ENCODE peak calls at places on chromosomes 2 and 18, in seven cellular contexts. Q is breast epithelium, Y is HCT116, N is heart left ventricle, R is right lobe of liver, P is ovary, E is tibial nerve. K is an unnamed sample.

GRCh38 chr18:42719221-42719620 is 396.3 kb downstream of the RIT2 start:
- DNase-seq in Q (no peak), P (no peak), R (no peak), E (no peak), N (no peak), Y (no peak), K (no peak)

GRCh38 chr2:185012643-185013042 is 414.3 kb downstream of the ZNF804A start:
- DNase-seq in Y (peak), E (no peak), N (no peak), R (no peak), Q (no peak), P (no peak), K (no peak)

GRCh38 chr2:9991221-9991620 is 39.7 kb downstream of the GRHL1 start:
- DNase-seq in P (no peak), R (no peak), E (no peak), Y (no peak), Q (no peak), N (no peak), K (no peak)

GRCh38 chr2:73218298-73218697 is 4.3 kb downstream of the SMYD5 start:
- DNase-seq in R (peak), E (no peak), Q (no peak), P (no peak), Y (no peak), N (no peak), K (no peak)

GRCh38 chr2:147945660-147946059 is 74.9 kb downstream of the ORC4 start:
- DNase-seq in Y (no peak), N (no peak), Q (no peak), P (no peak), E (no peak), R (no peak), K (no peak)

GRCh38 chr2:43268066-43268971 is 41.9 kb upstream of the ZFP36L2 start:
- DNase-seq in Y (no peak), Q (no peak), R (no peak), P (peak), E (no peak), N (no peak), K (no peak)

GRCh38 chr2:195633974-195634373 is 23.1 kb upstream of the SLC39A10 start:
- DNase-seq in N (no peak), E (no peak), P (no peak), Y (no peak), Q (no peak), R (no peak), K (no peak)

GRCh38 chr2:237025090-237025865 is 60.4 kb upstream of the COPS8 start:
- DNase-seq in R (no peak), Q (no peak), E (peak), P (no peak), N (no peak), Y (peak), K (no peak)

GRCh38 chr18:63178526-63178880 is 141.1 kb downstream of the BCL2 start:
- DNase-seq in Y (no peak), N (peak), R (no peak), E (peak), P (peak), Q (peak), K (no peak)

GRCh38 chr2:7792031-7792651 is 874.9 kb downstream of the RNF144A start:
- DNase-seq in P (no peak), Y (no peak), Q (peak), E (no peak), R (peak), N (no peak), K (no peak)

GRCh38 chr18:12408247-12408869 is 629 bp downstream of the PRELID3A start:
- DNase-seq in P (no peak), Q (no peak), R (no peak), Y (no peak), E (no peak), N (no peak), K (no peak)

GRCh38 chr2:136647039-136647438 is 118.3 kb upstream of the THSD7B start:
- DNase-seq in R (no peak), N (no peak), P (no peak), Y (no peak), E (no peak), Q (no peak), K (no peak)

GRCh38 chr2:108536133-108536780 is 2.0 kb downstream of the LIMS1 start:
- DNase-seq in R (no peak), N (no peak), E (no peak), P (no peak), Q (no peak), Y (no peak), K (no peak)

GRCh38 chr2:20653695-20654306 is 2.9 kb upstream of the HS1BP3 start:
- DNase-seq in E (no peak), R (peak), P (no peak), Y (no peak), N (no peak), Q (no peak), K (no peak)

GRCh38 chr2:37984589-37984988 is 59.5 kb downstream of the RMDN2 start:
- DNase-seq in Y (no peak), N (no peak), P (no peak), Q (no peak), E (no peak), R (no peak), K (no peak)

GRCh38 chr2:230903251-230904150 is 21.5 kb downstream of the GPR55 start:
- DNase-seq in N (no peak), Q (peak), R (peak), P (peak), E (no peak), Y (no peak), K (no peak)

DNA sequence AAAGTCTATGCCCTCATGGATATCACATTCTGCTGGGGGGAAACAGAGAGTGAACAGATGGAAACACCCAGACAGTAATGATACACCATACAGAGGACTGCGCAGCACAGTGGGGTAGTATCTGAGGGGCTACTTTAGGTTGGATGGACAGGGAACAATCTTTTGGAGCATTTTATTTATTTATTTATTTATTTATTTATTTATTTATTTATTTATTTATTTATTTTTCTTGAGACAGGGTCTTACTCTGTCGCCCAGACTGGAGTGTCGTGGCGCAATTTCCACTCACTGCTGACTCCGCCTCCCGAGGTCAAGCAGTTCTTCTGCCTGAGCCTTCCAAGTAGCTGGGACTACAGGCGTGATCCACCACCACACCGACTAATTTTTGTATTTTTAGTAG is 89.2 kb downstream of the TGOLN2 start:
- DNase-seq in E (no peak), N (no peak), Q (no peak), Y (no peak), P (no peak), R (no peak), K (no peak)
- TF ChIP-seq POLR2A in E (no peak), N (no peak), Q (no peak), Y (no peak), P (no peak), R (no peak), K (no peak)

GRCh38 chr2:68767031-68767961 is 32.7 kb downstream of the ARHGAP25 start:
- DNase-seq in R (no peak), E (no peak), Y (no peak), N (no peak), P (no peak), Q (no peak), K (no peak)
- TF ChIP-seq POLR2A in R (no peak), E (no peak), Y (no peak), N (no peak), P (no peak), Q (no peak), K (no peak)

GRCh38 chr2:201127570-201127969 is 11.6 kb downstream of the CFLAR start:
- DNase-seq in N (peak), Y (no peak), P (no peak), E (no peak), Q (no peak), R (no peak), K (no peak)
- TF ChIP-seq POLR2A in N (peak), Y (no peak), P (no peak), E (no peak), Q (no peak), R (no peak), K (peak)

GRCh38 chr2:26139269-26140183 is 33.4 kb upstream of the GAREM2 start:
- DNase-seq in R (no peak), P (no peak), N (no peak), Q (no peak), E (no peak), Y (no peak), K (no peak)
- TF ChIP-seq POLR2A in R (no peak), P (no peak), N (no peak), Q (no peak), E (no peak), Y (no peak), K (no peak)

K was measured in GM12891.